ENCODE peak calls at places on chromosomes 4 and X, in nine cellular contexts. V is left lung; A is right atrium auricular region; K is Caco-2; I is IMR-90; Y is CD8-positive, alpha-beta T cell; F is breast epithelium; R is CD4-positive, CD25-positive, alpha-beta regulatory T cell; H is upper lobe of right lung. Q is an unnamed sample. For H3K4me1 and H3K36me3, the result is how much of the 10 kb centered on the place peaks cover.

GRCh38 chrX:50154429-50154828 is 46.4 kb downstream of the AKAP4 start:
- DNase-seq in V (no peak), A (no peak), K (no peak), I (no peak), Y (no peak), F (no peak), R (no peak), H (no peak), Q (no peak)

GRCh38 chr4:2289955-2290333 is 28.0 kb upstream of the MXD4 start:
- DNase-seq in V (no peak), A (no peak), K (no peak), I (no peak), Y (no peak), F (peak), R (no peak), H (peak), Q (peak)

GRCh38 chrX:115642895-115643530 is 82.0 kb downstream of the PLS3 start:
- DNase-seq in V (no peak), A (no peak), K (peak), I (peak), Y (no peak), F (no peak), R (peak), H (no peak), Q (no peak)

GRCh38 chr4:1082215-1083182 is 30.9 kb downstream of the RNF212 start:
- DNase-seq in V (peak), A (peak), K (no peak), I (peak), Y (no peak), F (peak), R (no peak), H (peak), Q (no peak)

GRCh38 chr4:137015759-137016409 is 516.4 kb downstream of the PCDH18 start:
- DNase-seq in V (no peak), A (no peak), K (no peak), I (no peak), Y (no peak), F (no peak), R (no peak), H (no peak), Q (no peak)

GRCh38 chr4:89567936-89568335 is 260.3 kb upstream of the GPRIN3 start:
- DNase-seq in V (no peak), A (no peak), K (no peak), I (no peak), Y (no peak), F (no peak), R (no peak), H (no peak), Q (no peak)

GRCh38 chrX:16671005-16671404 is 21.0 kb downstream of the S100G start:
- DNase-seq in V (no peak), A (no peak), K (peak), I (peak), Y (no peak), F (no peak), R (peak), H (no peak), Q (peak)

GRCh38 chr4:54539500-54540029 is 118.2 kb upstream of the KIT start:
- DNase-seq in V (peak), A (peak), K (peak), I (peak), Y (no peak), F (peak), R (no peak), H (peak), Q (no peak)

GRCh38 chr4:40143926-40144508 is 52.8 kb upstream of the RHOH start:
- DNase-seq in V (no peak), A (no peak), K (peak), I (no peak), Y (no peak), F (no peak), R (no peak), H (no peak), Q (no peak)

GRCh38 chr4:140372607-140373327 is 679 bp upstream of the SCOC start:
- DNase-seq in V (no peak), A (no peak), K (peak), I (peak), Y (no peak), F (no peak), R (peak), H (no peak), Q (no peak)

GRCh38 chr4:110878413-110878812 is 255.5 kb upstream of the PITX2 start:
- DNase-seq in V (no peak), A (no peak), K (no peak), I (no peak), Y (no peak), F (no peak), R (no peak), H (no peak), Q (no peak)

GRCh38 chrX:1529756-1530155 is 7.2 kb downstream of the P2RY8 start:
- DNase-seq in V (no peak), A (no peak), K (no peak), I (no peak), Y (peak), F (no peak), R (no peak), H (peak), Q (no peak)

GRCh38 chr4:139214039-139214534 is 37.1 kb upstream of the ELF2 start:
- DNase-seq in V (peak), A (no peak), K (no peak), I (no peak), Y (no peak), F (no peak), R (no peak), H (no peak), Q (no peak)

GRCh38 chrX:17923546-17923945 is 62.4 kb upstream of the RAI2 start:
- DNase-seq in V (no peak), A (no peak), K (no peak), I (no peak), Y (no peak), F (no peak), R (peak), H (no peak), Q (no peak)

GRCh38 chr4:136650541-136651277 is 881.6 kb downstream of the PCDH18 start:
- DNase-seq in V (no peak), A (no peak), K (no peak), I (peak), Y (no peak), F (no peak), R (no peak), H (no peak), Q (peak)

GRCh38 chr4:7630559-7631287 is 196.0 kb upstream of the PSAPL1 start:
- DNase-seq in V (peak), A (peak), K (no peak), I (peak), Y (no peak), F (no peak), R (no peak), H (no peak), Q (no peak)

GRCh38 chr4:129900430-129900953 is 804.5 kb downstream of the C4orf33 start:
- DNase-seq in V (no peak), A (no peak), K (no peak), I (no peak), Y (no peak), F (no peak), R (no peak), H (no peak), Q (no peak)

GRCh38 chr4:75916091-75916661 is 13.9 kb upstream of the PPEF2 start:
- DNase-seq in V (no peak), A (no peak), K (peak), I (peak), Y (no peak), F (no peak), R (peak), H (no peak), Q (no peak)

GRCh38 chr4:44313702-44314101 is 134.9 kb downstream of the KCTD8 start:
- DNase-seq in V (no peak), A (no peak), K (no peak), I (no peak), Y (no peak), F (no peak), R (no peak), H (no peak), Q (no peak)

GRCh38 chr4:155033604-155034003 is 174.8 kb upstream of the NPY2R start:
- DNase-seq in V (no peak), A (no peak), K (no peak), I (no peak), Y (no peak), F (no peak), R (no peak), H (no peak), Q (no peak)

GRCh38 chrX:131614241-131614640 is 70.4 kb downstream of the OR13H1 start:
- DNase-seq in V (no peak), A (no peak), K (no peak), I (no peak), Y (no peak), F (no peak), R (no peak), H (no peak), Q (no peak)

GRCh38 chr4:150336676-150337412 is 245.1 kb upstream of the MAB21L2 start:
- DNase-seq in V (no peak), A (no peak), K (no peak), I (no peak), Y (no peak), F (no peak), R (no peak), H (no peak), Q (no peak)

GRCh38 chr4:20273793-20274192 is 22.1 kb downstream of the SLIT2 start:
- DNase-seq in V (no peak), A (no peak), K (no peak), I (no peak), Y (no peak), F (no peak), R (no peak), H (no peak), Q (no peak)

GRCh38 chr4:86921608-86922252 is 13.1 kb upstream of the AFF1 start:
- DNase-seq in V (no peak), A (no peak), K (no peak), I (no peak), Y (no peak), F (no peak), R (no peak), H (no peak), Q (no peak)

GRCh38 chrX:106378616-106379015 is 210.5 kb downstream of the PWWP3B start:
- DNase-seq in V (no peak), A (no peak), K (no peak), I (no peak), Y (no peak), F (no peak), R (peak), H (no peak), Q (no peak)

GRCh38 chrX:51766546-51766945 is 23.3 kb downstream of the GSPT2 start:
- DNase-seq in V (no peak), A (no peak), K (no peak), I (no peak), Y (no peak), F (no peak), R (no peak), H (no peak), Q (no peak)

GRCh38 chr4:81031389-81032173 is 1.1 kb downstream of the BMP3 start:
- DNase-seq in V (peak), A (no peak), K (no peak), I (no peak), Y (no peak), F (no peak), R (no peak), H (peak), Q (no peak)

GRCh38 chrX:68504237-68504636 is 5.4 kb downstream of the YIPF6 start:
- DNase-seq in V (no peak), A (no peak), K (no peak), I (peak), Y (no peak), F (no peak), R (peak), H (no peak), Q (peak)

GRCh38 chrX:68500105-68500504 is 1.3 kb downstream of the YIPF6 start:
- DNase-seq in V (no peak), A (no peak), K (no peak), I (no peak), Y (no peak), F (no peak), R (no peak), H (no peak), Q (no peak)

GRCh38 chrX:68506649-68507048 is 7.8 kb downstream of the YIPF6 start:
- DNase-seq in V (no peak), A (no peak), K (no peak), I (no peak), Y (no peak), F (no peak), R (no peak), H (no peak), Q (no peak)

GRCh38 chrX:68508799-68509198 is 9.9 kb downstream of the YIPF6 start:
- DNase-seq in V (no peak), A (no peak), K (no peak), I (no peak), Y (no peak), F (no peak), R (no peak), H (no peak), Q (no peak)

DNA sequence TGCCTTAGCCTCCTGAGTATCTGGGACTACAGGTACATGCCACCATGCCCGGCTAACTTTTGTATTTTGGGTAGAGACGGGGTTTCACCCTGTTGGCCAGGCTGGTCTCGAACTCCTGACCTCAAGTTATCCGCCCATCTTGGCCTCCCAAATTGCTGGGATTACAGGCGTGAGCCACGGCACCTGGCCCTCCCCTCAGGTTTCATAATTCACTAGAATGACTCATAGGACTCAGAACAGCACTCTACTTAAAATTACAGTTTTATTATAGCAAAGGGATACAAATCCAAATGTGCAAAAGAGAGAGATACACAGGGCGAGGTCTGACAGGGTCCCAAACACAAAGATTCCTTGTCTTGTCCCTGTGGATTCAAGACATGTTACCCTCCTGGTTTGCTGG is 5.0 kb downstream of the YIPF6 start:
- DNase-seq in V (no peak), A (no peak), K (no peak), I (peak), Y (no peak), F (no peak), R (no peak), H (no peak), Q (no peak)
- H3K4me1 ChIP-seq in V (under half), A (under half), K (under half), I (under half), Y (under half), F (under half), R (under half), H (under half), Q (under half)

GRCh38 chr4:51868449-51868847 is 25.5 kb downstream of the DCUN1D4 start:
- DNase-seq in V (no peak), A (no peak), K (no peak), I (peak), Y (no peak), F (no peak), R (no peak), H (no peak), Q (no peak)
- H3K36me3 ChIP-seq in V (under half), A (half or more), K (under half), I (under half), Y (under half), F (under half), R (under half), H (half or more), Q (under half)

DNA sequence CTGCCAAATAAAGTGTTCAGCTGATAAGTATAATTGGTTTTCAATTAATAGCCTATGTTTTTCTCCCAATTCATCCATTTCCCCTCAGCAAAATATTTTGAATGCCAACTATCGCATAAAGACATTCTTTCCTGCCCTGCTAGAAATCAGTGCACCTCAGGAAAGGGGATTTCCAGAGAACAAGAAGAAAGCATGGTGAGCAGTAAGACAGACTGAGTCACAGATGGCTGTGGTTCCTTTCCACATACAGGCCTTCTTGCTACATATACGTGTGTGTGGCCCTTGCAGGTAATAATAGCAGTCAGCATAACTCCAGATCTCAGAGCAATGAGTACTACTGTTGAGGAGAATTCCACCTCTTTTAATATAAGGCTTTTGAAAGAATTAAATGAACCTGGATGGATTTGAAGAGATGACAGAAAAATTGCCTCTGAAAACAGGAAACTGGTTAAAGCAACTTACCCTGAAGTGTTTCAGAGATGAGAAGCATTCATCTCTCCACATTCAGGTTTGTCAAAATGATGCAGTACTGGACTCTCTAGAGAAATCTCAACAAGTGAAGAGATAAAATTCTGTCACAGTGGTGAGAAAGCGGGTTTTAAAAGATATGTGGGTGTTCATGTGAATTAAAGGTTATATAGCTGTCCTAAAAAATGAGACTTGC is 13.6 kb downstream of the GASK1B start:
- DNase-seq in V (no peak), A (no peak), K (no peak), I (peak), Y (no peak), F (no peak), R (no peak), H (no peak), Q (no peak)
- H3K4me1 ChIP-seq in V (under half), A (under half), K (half or more), I (under half), Y (under half), F (under half), R (under half), H (under half), Q (under half)

GRCh38 chr4:118783887-118784286 is 52.0 kb downstream of the SEC24D start:
- DNase-seq in V (no peak), A (no peak), K (no peak), I (peak), Y (no peak), F (no peak), R (no peak), H (no peak), Q (no peak)
- H3K36me3 ChIP-seq in V (under half), A (under half), K (under half), I (under half), Y (under half), F (under half), R (under half), H (under half), Q (under half)

GRCh38 chr4:186688150-186688943 is 35.3 kb downstream of the FAT1 start:
- DNase-seq in V (no peak), A (no peak), K (no peak), I (no peak), Y (no peak), F (no peak), R (no peak), H (no peak), Q (no peak)
- H3K4me1 ChIP-seq in V (under half), A (under half), K (half or more), I (under half), Y (under half), F (under half), R (under half), H (under half), Q (under half)

GRCh38 chr4:82463221-82463620 is 32.8 kb downstream of the ENOPH1 start:
- DNase-seq in V (no peak), A (no peak), K (no peak), I (no peak), Y (no peak), F (no peak), R (no peak), H (no peak), Q (no peak)
- H3K36me3 ChIP-seq in V (under half), A (under half), K (under half), I (under half), Y (under half), F (under half), R (under half), H (under half), Q (under half)

GRCh38 chr4:152554742-152555141 is 18.9 kb upstream of the FBXW7 start:
- DNase-seq in V (no peak), A (no peak), K (no peak), I (no peak), Y (no peak), F (no peak), R (peak), H (no peak), Q (no peak)
- H3K4me1 ChIP-seq in V (under half), A (under half), K (under half), I (under half), Y (under half), F (under half), R (under half), H (under half), Q (under half)

DNA sequence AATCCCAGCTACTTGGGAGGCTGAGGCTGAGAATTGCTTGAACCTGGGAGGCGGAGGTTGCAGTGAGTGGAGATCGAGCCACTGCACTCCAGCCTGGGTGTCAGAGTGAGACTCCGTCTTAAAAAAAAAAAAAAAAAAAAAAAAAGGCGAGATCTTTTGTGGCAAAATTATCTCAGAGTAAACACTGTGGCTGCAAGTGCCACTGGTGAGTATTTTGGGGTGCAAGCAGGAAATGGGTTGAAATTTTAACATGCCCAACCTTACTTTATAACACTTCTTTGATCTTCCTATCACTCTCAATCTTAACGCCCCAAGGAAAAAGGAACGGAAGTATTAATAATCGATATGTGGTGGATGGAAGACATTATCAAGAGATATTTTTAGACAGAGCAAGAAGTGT is 32.1 kb downstream of the SLC34A2 start:
- DNase-seq in V (no peak), A (no peak), K (no peak), I (no peak), Y (no peak), F (no peak), R (no peak), H (no peak), Q (peak)
- H3K36me3 ChIP-seq in V (under half), A (under half), K (under half), I (under half), Y (under half), F (under half), R (under half), H (under half), Q (under half)

Q was measured in CD8-positive, alpha-beta memory T cell.